ENCODE peak calls at places on chromosomes 13 and 19, in five cellular contexts. S is anterior cingulate cortex, J is fibroblast of gingiva, L is frontal cortex, U is left colon. Z is an unnamed sample.

GRCh38 chr13:107743523-107743922 is 471.8 kb downstream of the LIG4 start:
- DNase-seq in S (no peak), J (no peak), L (no peak), U (no peak), Z (no peak)

GRCh38 chr19:52343548-52343947 is 7.5 kb downstream of the ZNF610 start:
- DNase-seq in S (peak; percentile 10), J (no peak), L (peak; percentile 47), U (no peak), Z (peak; percentile 70)

GRCh38 chr13:71285700-71286099 is 581.3 kb downstream of the DACH1 start:
- DNase-seq in S (no peak), J (no peak), L (no peak), U (no peak), Z (no peak)

GRCh38 chr19:46731007-46731501 is 14.1 kb upstream of the PRKD2 start:
- DNase-seq in S (no peak), J (peak; percentile 62), L (no peak), U (no peak), Z (no peak)

GRCh38 chr19:14318873-14319272 is 62.4 kb upstream of the ADGRE5 start:
- DNase-seq in S (no peak), J (no peak), L (no peak), U (no peak), Z (no peak)

GRCh38 chr13:67283602-67284001 is 53.5 kb upstream of the PCDH9 start:
- DNase-seq in S (no peak), J (no peak), L (no peak), U (no peak), Z (no peak)

GRCh38 chr13:107883561-107884175 is 331.7 kb downstream of the LIG4 start:
- DNase-seq in S (no peak), J (no peak), L (no peak), U (no peak), Z (no peak)

GRCh38 chr13:51814825-51815650 is 11.1 kb upstream of the DHRS12 start:
- DNase-seq in S (no peak), J (peak; percentile 29), L (peak; percentile 64), U (peak; percentile 65), Z (no peak)

GRCh38 chr13:108963846-108964600 is 334.6 kb downstream of the MYO16 start:
- DNase-seq in S (no peak), J (peak; percentile 10), L (no peak), U (no peak), Z (no peak)

GRCh38 chr13:96771501-96772367 is 222.5 kb downstream of the OXGR1 start:
- DNase-seq in S (no peak), J (no peak), L (no peak), U (no peak), Z (no peak)

GRCh38 chr19:15815306-15815705 is at the start of gene OR10H1:
- DNase-seq in S (no peak), J (no peak), L (no peak), U (no peak), Z (no peak)

GRCh38 chr19:38519988-38520387 is 86.5 kb downstream of the RYR1 start:
- DNase-seq in S (no peak), J (no peak), L (no peak), U (no peak), Z (no peak)

GRCh38 chr13:110475117-110475516 is 86.4 kb downstream of the RAB20 start:
- DNase-seq in S (no peak), J (no peak), L (no peak), U (no peak), Z (peak; percentile 16)

GRCh38 chr19:45123440-45123850 is 30.5 kb downstream of the PPP1R37 start:
- DNase-seq in S (no peak), J (no peak), L (no peak), U (no peak), Z (no peak)

GRCh38 chr19:29890392-29890791 is 51.6 kb upstream of the URI1 start:
- DNase-seq in S (no peak), J (no peak), L (no peak), U (no peak), Z (no peak)

GRCh38 chr13:50393641-50394040 is 378.4 kb downstream of the KCNRG start:
- DNase-seq in S (no peak), J (no peak), L (no peak), U (no peak), Z (no peak)

GRCh38 chr19:9621156-9622037 is at the start of gene ZNF561:
- DNase-seq in S (peak; percentile 78), J (peak; percentile 87), L (peak; percentile 76), U (peak; percentile 76), Z (peak; percentile 65)

GRCh38 chr19:43638214-43638990 is 1.2 kb downstream of the CADM4 start:
- DNase-seq in S (no peak), J (no peak), L (no peak), U (no peak), Z (no peak)